ENCODE peak calls at places on chromosome 3, in nine cellular contexts. P, R, U, F, L, Z, M, V and S are unnamed samples.

GRCh38 chr3:102078864-102079808 is 229.8 kb downstream of the NFKBIZ start:
- DNase-seq in P (no peak), R (no peak), U (no peak), F (no peak), L (no peak), Z (no peak), M (no peak), V (no peak), S (no peak)

GRCh38 chr3:94049267-94049666 is 13.4 kb downstream of the DHFR2 start:
- DNase-seq in P (no peak), R (no peak), U (no peak), F (no peak), L (no peak), Z (no peak), M (no peak), V (no peak), S (no peak)

GRCh38 chr3:28018925-28019718 is 222.3 kb upstream of the CMC1 start:
- DNase-seq in P (no peak), R (no peak), U (no peak), F (no peak), L (no peak), Z (no peak), M (no peak), V (no peak), S (no peak)

GRCh38 chr3:145981057-145981456 is 179.9 kb downstream of the PLOD2 start:
- DNase-seq in P (no peak), R (no peak), U (no peak), F (peak; percentile 27), L (no peak), Z (no peak), M (peak; percentile 42), V (no peak), S (no peak)

GRCh38 chr3:162892921-162893793 is 1396.5 kb downstream of the OTOL1 start:
- DNase-seq in P (no peak), R (no peak), U (no peak), F (no peak), L (no peak), Z (no peak), M (no peak), V (no peak), S (no peak)

GRCh38 chr3:7871161-7871560 is 630.5 kb upstream of the LMCD1 start:
- DNase-seq in P (no peak), R (no peak), U (no peak), F (no peak), L (no peak), Z (no peak), M (no peak), V (no peak), S (no peak)

GRCh38 chr3:180119567-180119966 is 82.8 kb upstream of the PEX5L start:
- DNase-seq in P (no peak), R (no peak), U (no peak), F (no peak), L (no peak), Z (no peak), M (no peak), V (no peak), S (no peak)

GRCh38 chr3:81581966-81582599 is 179.4 kb downstream of the GBE1 start:
- DNase-seq in P (peak; percentile 62), R (peak; percentile 7), U (peak; percentile 33), F (peak; percentile 75), L (peak; percentile 10), Z (peak; percentile 26), M (peak; percentile 35), V (peak; percentile 63), S (peak; percentile 59)

GRCh38 chr3:58994746-58995330 is 55.0 kb downstream of the CFAP20DC start:
- DNase-seq in P (peak; percentile 81), R (no peak), U (peak; percentile 34), F (peak; percentile 88), L (no peak), Z (peak; percentile 42), M (peak; percentile 67), V (peak; percentile 83), S (peak; percentile 57)

GRCh38 chr3:170724599-170724998 is 138.7 kb upstream of the SLC7A14 start:
- DNase-seq in P (peak; percentile 83), R (no peak), U (peak; percentile 11), F (peak; percentile 71), L (no peak), Z (no peak), M (peak; percentile 98), V (peak; percentile 49), S (peak; percentile 44)

GRCh38 chr3:150149651-150150051 is 179.0 kb upstream of the PFN2 start:
- DNase-seq in P (peak; percentile 77), R (no peak), U (no peak), F (peak; percentile 83), L (no peak), Z (no peak), M (peak; percentile 90), V (peak; percentile 85), S (no peak)

GRCh38 chr3:152446495-152446894 is 177.8 kb downstream of the MBNL1 start:
- DNase-seq in P (no peak), R (no peak), U (no peak), F (no peak), L (no peak), Z (no peak), M (no peak), V (no peak), S (no peak)

GRCh38 chr3:43783987-43784639 is 93.4 kb downstream of the ABHD5 start:
- DNase-seq in P (no peak), R (no peak), U (no peak), F (no peak), L (no peak), Z (no peak), M (no peak), V (no peak), S (no peak)

GRCh38 chr3:101833446-101833974 is 15.8 kb upstream of the NFKBIZ start:
- DNase-seq in P (no peak), R (no peak), U (no peak), F (no peak), L (no peak), Z (no peak), M (no peak), V (no peak), S (no peak)

GRCh38 chr3:15601399-15602145 is at the start of the genes BTD and HACL1:
- DNase-seq in P (peak; percentile 100), R (peak; percentile 99), U (peak; percentile 97), F (peak; percentile 99), L (peak; percentile 99), Z (peak; percentile 98), M (peak; percentile 99), V (peak; percentile 99), S (peak; percentile 99)

GRCh38 chr3:145952541-145952940 is 208.4 kb downstream of the PLOD2 start:
- DNase-seq in P (peak; percentile 86), R (no peak), U (no peak), F (peak; percentile 50), L (no peak), Z (no peak), M (peak; percentile 97), V (peak; percentile 73), S (no peak)

GRCh38 chr3:168053115-168053514 is 42.6 kb downstream of the GOLIM4 start:
- DNase-seq in P (no peak), R (no peak), U (no peak), F (no peak), L (no peak), Z (no peak), M (peak; percentile 13), V (peak; percentile 16), S (no peak)
- TF ChIP-seq CTCF in P (peak; percentile 29), R (peak; percentile 33), U (no peak), F (peak; percentile 43), L (no peak), Z (no peak), M (peak; percentile 53), V (peak; percentile 37), S (no peak)

GRCh38 chr3:160831411-160831810 is 75.4 kb downstream of the PPM1L start:
- DNase-seq in P (no peak), R (no peak), U (no peak), F (no peak), L (no peak), Z (no peak), M (no peak), V (no peak), S (no peak)
- H3K4me3 ChIP-seq in P (no peak overlapping the region), R (no peak overlapping the region), U (no peak overlapping the region), F (no peak overlapping the region), L (no peak overlapping the region), Z (no peak overlapping the region), M (no peak overlapping the region), V (no peak overlapping the region), S (no peak overlapping the region)

DNA sequence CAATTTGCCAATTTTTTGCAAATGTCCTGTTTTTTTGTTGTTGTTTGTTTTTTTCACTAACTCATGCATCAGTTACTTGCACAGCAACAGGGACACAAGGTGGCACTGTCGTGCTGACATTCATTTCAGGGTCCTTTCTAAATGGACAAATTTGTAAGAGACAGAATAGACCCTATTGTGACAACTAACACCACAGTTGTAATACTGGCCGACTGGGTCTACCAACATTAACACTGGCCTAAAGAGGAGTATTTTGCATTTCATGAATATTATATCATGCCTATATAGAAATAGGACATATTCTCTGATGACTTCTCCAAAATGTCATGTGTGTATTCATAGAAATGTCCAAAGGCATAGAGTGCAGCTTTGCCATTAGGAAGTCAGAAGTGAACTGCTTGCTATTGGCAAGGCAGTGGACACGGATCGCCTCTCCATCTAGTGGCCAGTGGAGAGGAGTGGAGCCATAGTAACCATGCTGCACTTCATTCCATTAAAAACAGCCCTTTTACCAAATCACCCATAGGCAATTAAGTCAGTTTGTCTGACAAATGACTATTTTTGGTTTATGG is 54.8 kb downstream of the ZBTB20 start:
- DNase-seq in P (peak; percentile 79), R (no peak), U (peak; percentile 72), F (peak; percentile 80), L (peak; percentile 67), Z (peak; percentile 61), M (peak; percentile 75), V (peak; percentile 79), S (peak; percentile 82)
- TF ChIP-seq CTCF in P (peak; percentile 88), R (peak; percentile 73), U (peak; percentile 23), F (peak; percentile 94), L (peak; percentile 89), Z (peak; percentile 55), M (peak; percentile 98), V (peak; percentile 92), S (peak; percentile 76)

GRCh38 chr3:187290561-187290960 is 976 bp downstream of the MASP1 start:
- DNase-seq in P (no peak), R (no peak), U (no peak), F (no peak), L (no peak), Z (no peak), M (peak; percentile 61), V (no peak), S (no peak)
- H3K4me3 ChIP-seq in P (peak overlapping the region; percentile 63), R (no peak overlapping the region), U (no peak overlapping the region), F (no peak overlapping the region), L (no peak overlapping the region), Z (no peak overlapping the region), M (peak overlapping the region; percentile 83), V (no peak overlapping the region), S (no peak overlapping the region)